ENCODE peak calls at places on chromosome 10, in six cellular contexts. One of them, this sample, is unnamed.

GRCh38 chr10:116133641-116134040 is 139.4 kb downstream of the GFRA1 start:
- DNase-seq in PC-3: no peak
- DNase-seq in hepatocyte: no peak
- DNase-seq in ovary: no peak
- DNase-seq in body of pancreas: no peak
- DNase-seq in fibroblast of lung: no peak
- DNase-seq in this sample: no peak

GRCh38 chr10:110285501-110285900 is 19.2 kb downstream of the SMNDC1 start:
- DNase-seq in hepatocyte: no peak
- DNase-seq in ovary: no peak
- DNase-seq in PC-3: no peak
- DNase-seq in body of pancreas: no peak
- DNase-seq in fibroblast of lung: no peak
- DNase-seq in this sample: no peak

GRCh38 chr10:101089520-101090299 is 27.9 kb downstream of the KAZALD1 start:
- DNase-seq in PC-3: peak
- DNase-seq in ovary: no peak
- DNase-seq in body of pancreas: no peak
- DNase-seq in fibroblast of lung: no peak
- DNase-seq in hepatocyte: no peak
- DNase-seq in this sample: no peak

GRCh38 chr10:50601974-50602373 is 21.8 kb downstream of the SGMS1 start:
- DNase-seq in fibroblast of lung: no peak
- DNase-seq in ovary: no peak
- DNase-seq in hepatocyte: no peak
- DNase-seq in PC-3: no peak
- DNase-seq in body of pancreas: no peak
- DNase-seq in this sample: no peak

GRCh38 chr10:111209666-111210065 is 132.8 kb downstream of the ADRA2A start:
- DNase-seq in ovary: no peak
- DNase-seq in hepatocyte: no peak
- DNase-seq in body of pancreas: no peak
- DNase-seq in fibroblast of lung: no peak
- DNase-seq in PC-3: no peak
- DNase-seq in this sample: no peak

GRCh38 chr10:113127285-113128283 is 177.5 kb downstream of the TCF7L2 start:
- DNase-seq in hepatocyte: no peak
- DNase-seq in PC-3: no peak
- DNase-seq in body of pancreas: no peak
- DNase-seq in ovary: no peak
- DNase-seq in fibroblast of lung: no peak
- DNase-seq in this sample: no peak

GRCh38 chr10:55966131-55966530 is 394.9 kb downstream of the ZWINT start:
- DNase-seq in ovary: no peak
- DNase-seq in PC-3: peak
- DNase-seq in hepatocyte: no peak
- DNase-seq in fibroblast of lung: no peak
- DNase-seq in body of pancreas: no peak
- DNase-seq in this sample: no peak

GRCh38 chr10:74968621-74969019 is 142.2 kb downstream of the KAT6B start:
- DNase-seq in fibroblast of lung: no peak
- DNase-seq in body of pancreas: no peak
- DNase-seq in hepatocyte: no peak
- DNase-seq in ovary: no peak
- DNase-seq in PC-3: no peak
- DNase-seq in this sample: no peak

GRCh38 chr10:131961777-131962450 is 19.8 kb downstream of the BNIP3 start:
- DNase-seq in PC-3: no peak
- DNase-seq in hepatocyte: no peak
- DNase-seq in ovary: no peak
- DNase-seq in fibroblast of lung: no peak
- DNase-seq in body of pancreas: peak
- DNase-seq in this sample: no peak

GRCh38 chr10:88385601-88386203 is 197.4 kb downstream of the RNLS start:
- DNase-seq in PC-3: no peak
- DNase-seq in body of pancreas: peak
- DNase-seq in ovary: no peak
- DNase-seq in hepatocyte: peak
- DNase-seq in fibroblast of lung: no peak
- DNase-seq in this sample: peak

GRCh38 chr10:88390041-88390440 is 193.1 kb downstream of the RNLS start:
- DNase-seq in body of pancreas: no peak
- DNase-seq in fibroblast of lung: no peak
- DNase-seq in hepatocyte: no peak
- DNase-seq in ovary: no peak
- DNase-seq in PC-3: no peak
- DNase-seq in this sample: no peak

GRCh38 chr10:88389456-88389855 is 193.7 kb downstream of the RNLS start:
- DNase-seq in PC-3: no peak
- DNase-seq in fibroblast of lung: peak
- DNase-seq in body of pancreas: peak
- DNase-seq in hepatocyte: peak
- DNase-seq in ovary: peak
- DNase-seq in this sample: peak

GRCh38 chr10:88386204-88386877 is 196.8 kb downstream of the RNLS start:
- DNase-seq in body of pancreas: peak
- DNase-seq in ovary: no peak
- DNase-seq in hepatocyte: peak
- DNase-seq in PC-3: no peak
- DNase-seq in fibroblast of lung: peak
- DNase-seq in this sample: no peak

GRCh38 chr10:88386878-88387773 is 196.0 kb downstream of the RNLS start:
- DNase-seq in hepatocyte: peak
- DNase-seq in PC-3: no peak
- DNase-seq in ovary: peak
- DNase-seq in fibroblast of lung: peak
- DNase-seq in body of pancreas: peak
- DNase-seq in this sample: peak
- H3K4me3 ChIP-seq in hepatocyte: no peak
- H3K4me3 ChIP-seq in PC-3: no peak
- H3K4me3 ChIP-seq in ovary: no peak
- H3K4me3 ChIP-seq in fibroblast of lung: no peak
- H3K4me3 ChIP-seq in body of pancreas: no peak
- H3K4me3 ChIP-seq in this sample: no peak

DNA sequence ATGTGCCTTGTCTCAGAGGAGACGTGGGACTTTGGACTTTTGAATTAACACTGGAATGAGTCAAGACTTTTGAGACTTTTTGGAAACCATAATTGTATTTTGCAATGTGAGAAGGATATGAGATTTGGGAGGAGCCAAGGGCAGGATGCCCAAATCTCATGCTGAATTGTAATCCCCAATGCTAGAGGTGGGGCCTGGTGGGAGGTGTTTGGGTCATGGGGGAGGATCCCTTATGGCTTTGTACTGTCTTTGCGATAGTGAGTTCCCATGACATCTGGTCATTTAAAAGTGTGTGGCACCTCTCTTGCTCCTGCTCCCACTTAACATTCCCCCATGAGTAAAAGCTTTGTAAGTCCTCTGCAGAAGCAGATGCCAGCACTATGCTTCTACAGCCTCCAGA is 39.2 kb downstream of the DNAJC9 start:
- DNase-seq in hepatocyte: no peak
- DNase-seq in ovary: no peak
- DNase-seq in PC-3: no peak
- DNase-seq in body of pancreas: no peak
- DNase-seq in fibroblast of lung: no peak
- DNase-seq in this sample: peak
- H3K4me3 ChIP-seq in hepatocyte: no peak
- H3K4me3 ChIP-seq in ovary: no peak
- H3K4me3 ChIP-seq in PC-3: no peak
- H3K4me3 ChIP-seq in body of pancreas: no peak
- H3K4me3 ChIP-seq in fibroblast of lung: no peak
- H3K4me3 ChIP-seq in this sample: no peak

GRCh38 chr10:3115685-3116084 is 48.3 kb downstream of the PFKP start:
- DNase-seq in hepatocyte: no peak
- DNase-seq in fibroblast of lung: no peak
- DNase-seq in PC-3: no peak
- DNase-seq in ovary: no peak
- DNase-seq in body of pancreas: no peak
- DNase-seq in this sample: no peak

GRCh38 chr10:3116508-3117100 is 49.3 kb downstream of the PFKP start:
- DNase-seq in PC-3: no peak
- DNase-seq in fibroblast of lung: no peak
- DNase-seq in body of pancreas: no peak
- DNase-seq in ovary: no peak
- DNase-seq in hepatocyte: no peak
- DNase-seq in this sample: no peak

GRCh38 chr10:3119796-3120459 is 52.6 kb downstream of the PFKP start:
- DNase-seq in hepatocyte: no peak
- DNase-seq in PC-3: peak
- DNase-seq in ovary: no peak
- DNase-seq in fibroblast of lung: peak
- DNase-seq in body of pancreas: no peak
- DNase-seq in this sample: no peak

GRCh38 chr10:3117486-3117885 is 50.1 kb downstream of the PFKP start:
- DNase-seq in body of pancreas: no peak
- DNase-seq in hepatocyte: no peak
- DNase-seq in PC-3: no peak
- DNase-seq in fibroblast of lung: no peak
- DNase-seq in ovary: no peak
- DNase-seq in this sample: no peak

DNA sequence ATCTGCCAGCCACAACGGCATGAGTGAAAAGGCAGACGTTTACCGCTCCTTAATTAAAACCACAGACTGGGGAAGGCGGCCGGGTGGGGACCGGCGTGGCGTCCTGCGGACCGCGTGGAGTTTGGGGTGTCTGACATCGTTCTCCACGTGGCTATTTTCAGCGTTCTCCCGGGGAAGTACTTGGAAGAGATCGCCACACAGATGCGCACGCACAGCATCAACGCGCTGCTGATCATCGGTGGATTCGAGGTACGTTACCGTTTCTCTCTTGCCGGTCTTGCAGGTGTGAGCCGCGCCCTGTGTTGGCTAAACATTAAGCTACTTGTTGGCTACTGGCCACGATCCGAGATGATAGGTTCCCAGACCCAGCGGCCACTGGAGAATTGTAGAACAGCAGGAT is 51.3 kb downstream of the PFKP start:
- DNase-seq in fibroblast of lung: no peak
- DNase-seq in hepatocyte: no peak
- DNase-seq in ovary: no peak
- DNase-seq in PC-3: no peak
- DNase-seq in body of pancreas: no peak
- DNase-seq in this sample: no peak
- H3K4me3 ChIP-seq in fibroblast of lung: no peak
- H3K4me3 ChIP-seq in hepatocyte: no peak
- H3K4me3 ChIP-seq in ovary: no peak
- H3K4me3 ChIP-seq in PC-3: no peak
- H3K4me3 ChIP-seq in body of pancreas: no peak
- H3K4me3 ChIP-seq in this sample: no peak

DNA sequence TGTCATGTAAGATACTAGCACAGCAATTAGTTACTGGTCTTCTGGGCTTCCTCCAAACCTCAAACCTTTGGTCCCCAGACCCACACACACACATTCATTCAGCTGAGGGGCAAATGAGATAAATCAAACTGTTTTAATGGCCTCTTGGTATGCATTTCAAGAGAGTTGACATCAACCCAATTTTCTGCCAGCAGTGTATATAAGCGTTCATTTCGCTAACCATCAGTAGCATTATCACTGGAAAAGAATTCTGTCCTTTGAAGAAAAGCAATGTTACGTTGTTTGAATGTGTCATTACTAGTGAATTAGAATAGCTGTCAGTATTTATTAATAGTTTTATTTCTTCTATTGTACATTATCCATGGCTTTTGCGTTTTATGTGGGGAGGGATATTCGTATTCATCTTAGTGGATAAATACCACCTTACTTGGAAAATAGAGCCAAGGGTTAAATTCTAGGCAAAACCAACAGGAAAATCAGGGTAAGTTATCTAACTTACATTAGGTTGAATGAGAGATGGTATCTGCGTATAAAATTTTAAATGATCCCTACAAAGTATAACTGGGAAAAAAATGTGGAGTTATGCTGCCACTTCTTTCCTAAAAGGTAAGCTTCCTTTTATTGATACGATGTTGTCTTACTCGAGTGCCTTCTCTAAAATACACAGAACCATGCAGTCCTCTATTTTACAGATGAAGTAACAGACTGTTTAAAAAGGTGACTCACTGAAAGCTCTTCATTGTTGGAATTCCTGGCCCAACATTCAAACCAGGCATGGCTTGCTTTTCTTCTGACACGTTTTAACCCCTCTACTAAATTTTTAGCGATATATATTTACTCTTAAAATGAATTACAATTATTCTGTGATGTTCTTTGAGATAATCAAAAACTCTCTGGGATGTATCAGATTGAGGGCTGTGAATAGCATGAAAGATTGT is 2.0 kb upstream of the ZMYND11 start:
- DNase-seq in fibroblast of lung: peak
- DNase-seq in body of pancreas: no peak
- DNase-seq in hepatocyte: peak
- DNase-seq in PC-3: peak
- DNase-seq in ovary: no peak
- DNase-seq in this sample: peak
- H3K4me3 ChIP-seq in fibroblast of lung: peak
- H3K4me3 ChIP-seq in body of pancreas: no peak
- H3K4me3 ChIP-seq in hepatocyte: peak
- H3K4me3 ChIP-seq in PC-3: peak
- H3K4me3 ChIP-seq in ovary: no peak
- H3K4me3 ChIP-seq in this sample: no peak

GRCh38 chr10:93063217-93063976 is 2.8 kb downstream of the CYP26C1 start:
- DNase-seq in ovary: no peak
- DNase-seq in hepatocyte: no peak
- DNase-seq in PC-3: no peak
- DNase-seq in fibroblast of lung: no peak
- DNase-seq in body of pancreas: no peak
- DNase-seq in this sample: no peak
- H3K4me3 ChIP-seq in ovary: no peak
- H3K4me3 ChIP-seq in hepatocyte: no peak
- H3K4me3 ChIP-seq in PC-3: no peak
- H3K4me3 ChIP-seq in fibroblast of lung: no peak
- H3K4me3 ChIP-seq in body of pancreas: no peak
- H3K4me3 ChIP-seq in this sample: no peak

DNA sequence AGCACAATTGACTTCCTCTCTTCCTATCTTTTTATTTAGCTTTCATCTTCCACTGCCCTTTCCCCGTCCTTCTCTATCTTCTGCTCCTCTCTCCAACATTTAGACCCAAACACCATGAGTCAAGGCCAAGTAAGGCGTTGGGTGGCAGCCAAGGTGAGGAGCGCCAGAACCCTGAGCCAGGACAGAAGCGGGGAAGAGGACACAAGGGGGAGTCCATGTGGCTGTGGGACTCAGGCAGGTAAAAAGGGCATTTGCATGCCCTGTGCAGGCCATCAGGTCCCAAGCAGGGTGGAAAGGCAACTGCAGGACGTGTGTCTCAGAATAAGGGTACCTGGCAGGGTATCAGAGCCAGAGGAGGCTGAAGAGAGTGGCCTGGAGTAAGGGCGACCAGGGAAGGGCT is 192.4 kb upstream of the PFKP start:
- DNase-seq in ovary: no peak
- DNase-seq in PC-3: no peak
- DNase-seq in hepatocyte: no peak
- DNase-seq in fibroblast of lung: no peak
- DNase-seq in body of pancreas: no peak
- DNase-seq in this sample: no peak
- H3K4me3 ChIP-seq in ovary: no peak
- H3K4me3 ChIP-seq in PC-3: no peak
- H3K4me3 ChIP-seq in hepatocyte: no peak
- H3K4me3 ChIP-seq in fibroblast of lung: no peak
- H3K4me3 ChIP-seq in body of pancreas: no peak
- H3K4me3 ChIP-seq in this sample: no peak

GRCh38 chr10:95389176-95389575 is 98.4 kb upstream of the PDLIM1 start:
- DNase-seq in body of pancreas: no peak
- DNase-seq in PC-3: no peak
- DNase-seq in ovary: no peak
- DNase-seq in hepatocyte: no peak
- DNase-seq in fibroblast of lung: no peak
- DNase-seq in this sample: no peak
- H3K4me3 ChIP-seq in body of pancreas: no peak
- H3K4me3 ChIP-seq in PC-3: no peak
- H3K4me3 ChIP-seq in ovary: no peak
- H3K4me3 ChIP-seq in hepatocyte: no peak
- H3K4me3 ChIP-seq in fibroblast of lung: no peak
- H3K4me3 ChIP-seq in this sample: no peak

GRCh38 chr10:23343591-23344225 is 889 bp downstream of the C10orf67 start:
- DNase-seq in fibroblast of lung: no peak
- DNase-seq in PC-3: peak
- DNase-seq in body of pancreas: peak
- DNase-seq in ovary: peak
- DNase-seq in hepatocyte: peak
- DNase-seq in this sample: peak
- H3K4me3 ChIP-seq in fibroblast of lung: peak
- H3K4me3 ChIP-seq in PC-3: peak
- H3K4me3 ChIP-seq in body of pancreas: no peak
- H3K4me3 ChIP-seq in ovary: peak
- H3K4me3 ChIP-seq in hepatocyte: peak
- H3K4me3 ChIP-seq in this sample: peak

This sample was measured in thyroid gland.